ENCODE peak calls at places on chromosomes 7 and 10, in eight cellular contexts. M is BJ, A is dorsolateral prefrontal cortex, X is mammary epithelial cell, Q is vagina, E is AG10803, P is heart right ventricle, H is GM12864. G is an unnamed sample.

GRCh38 chr7:151925446-151926335 is 30.6 kb upstream of the GALNTL5 start:
- DNase-seq in M (no peak), A (no peak), X (no peak), Q (no peak), E (no peak), P (peak; percentile 33), H (no peak), G (no peak)

GRCh38 chr10:3748484-3748883 is 36.5 kb downstream of the KLF6 start:
- DNase-seq in M (no peak), A (no peak), X (no peak), Q (no peak), E (no peak), P (no peak), H (no peak), G (no peak)

GRCh38 chr7:124800386-124800785 is 34.8 kb upstream of the GPR37 start:
- DNase-seq in M (no peak), A (no peak), X (no peak), Q (no peak), E (no peak), P (no peak), H (no peak), G (no peak)

GRCh38 chr10:127117125-127117524 is 79.3 kb downstream of the INSYN2A start:
- DNase-seq in M (peak; percentile 3), A (peak; percentile 56), X (peak; percentile 14), Q (no peak), E (peak; percentile 49), P (peak; percentile 57), H (no peak), G (no peak)

GRCh38 chr10:3873728-3874461 is 88.9 kb upstream of the KLF6 start:
- DNase-seq in M (no peak), A (no peak), X (peak; percentile 71), Q (no peak), E (peak; percentile 79), P (peak; percentile 31), H (peak; percentile 94), G (no peak)

GRCh38 chr10:116973371-116973905 is 31.5 kb downstream of the SHTN1 start:
- DNase-seq in M (no peak), A (no peak), X (peak; percentile 4), Q (no peak), E (no peak), P (no peak), H (no peak), G (no peak)

GRCh38 chr7:12738665-12739064 is 51.2 kb downstream of the ARL4A start:
- DNase-seq in M (no peak), A (no peak), X (no peak), Q (no peak), E (no peak), P (no peak), H (no peak), G (no peak)

GRCh38 chr7:92137531-92137930 is 3.3 kb upstream of the CYP51A1 start:
- DNase-seq in M (no peak), A (no peak), X (no peak), Q (no peak), E (no peak), P (no peak), H (no peak), G (no peak)

GRCh38 chr7:24793982-24794648 is 36.9 kb upstream of the GSDME start:
- DNase-seq in M (no peak), A (no peak), X (no peak), Q (no peak), E (no peak), P (no peak), H (no peak), G (no peak)

GRCh38 chr7:130910949-130911944 is 177.2 kb upstream of the KLF14 start:
- DNase-seq in M (no peak), A (no peak), X (peak; percentile 65), Q (peak; percentile 67), E (peak; percentile 68), P (no peak), H (no peak), G (no peak)

GRCh38 chr7:24907311-24907886 is 72.6 kb downstream of the OSBPL3 start:
- DNase-seq in M (no peak), A (no peak), X (peak; percentile 87), Q (no peak), E (no peak), P (no peak), H (no peak), G (no peak)

GRCh38 chr7:4144171-4144701 is 537.9 kb upstream of the FOXK1 start:
- DNase-seq in M (no peak), A (no peak), X (no peak), Q (no peak), E (no peak), P (no peak), H (no peak), G (no peak)

GRCh38 chr10:129764011-129764900 is 199.8 kb downstream of the EBF3 start:
- DNase-seq in M (no peak), A (no peak), X (no peak), Q (peak; percentile 61), E (no peak), P (no peak), H (no peak), G (no peak)

GRCh38 chr10:127331696-127332095 is 135.3 kb upstream of the INSYN2A start:
- DNase-seq in M (no peak), A (no peak), X (peak; percentile 2), Q (no peak), E (no peak), P (no peak), H (no peak), G (no peak)

GRCh38 chr7:19701471-19701870 is 7.4 kb downstream of the POLR1F start:
- DNase-seq in M (no peak), A (no peak), X (no peak), Q (no peak), E (no peak), P (no peak), H (no peak), G (no peak)

GRCh38 chr10:42958142-42958868 is 118.6 kb upstream of the RET start:
- DNase-seq in M (no peak), A (peak; percentile 14), X (no peak), Q (no peak), E (no peak), P (no peak), H (no peak), G (no peak)

GRCh38 chr10:31926154-31926553 is 2.5 kb downstream of the ARHGAP12 start:
- DNase-seq in M (no peak), A (no peak), X (peak; percentile 8), Q (no peak), E (no peak), P (no peak), H (no peak), G (no peak)

GRCh38 chr10:31927597-31928530 is 767 bp downstream of the ARHGAP12 start:
- DNase-seq in M (no peak), A (no peak), X (peak; percentile 52), Q (no peak), E (peak; percentile 45), P (peak; percentile 38), H (no peak), G (no peak)

GRCh38 chr10:31926765-31927596 is 1.6 kb downstream of the ARHGAP12 start:
- DNase-seq in M (no peak), A (no peak), X (peak; percentile 13), Q (no peak), E (no peak), P (no peak), H (no peak), G (no peak)

GRCh38 chr10:31923389-31923788 is 5.2 kb downstream of the ARHGAP12 start:
- DNase-seq in M (no peak), A (no peak), X (no peak), Q (no peak), E (no peak), P (no peak), H (no peak), G (no peak)

DNA sequence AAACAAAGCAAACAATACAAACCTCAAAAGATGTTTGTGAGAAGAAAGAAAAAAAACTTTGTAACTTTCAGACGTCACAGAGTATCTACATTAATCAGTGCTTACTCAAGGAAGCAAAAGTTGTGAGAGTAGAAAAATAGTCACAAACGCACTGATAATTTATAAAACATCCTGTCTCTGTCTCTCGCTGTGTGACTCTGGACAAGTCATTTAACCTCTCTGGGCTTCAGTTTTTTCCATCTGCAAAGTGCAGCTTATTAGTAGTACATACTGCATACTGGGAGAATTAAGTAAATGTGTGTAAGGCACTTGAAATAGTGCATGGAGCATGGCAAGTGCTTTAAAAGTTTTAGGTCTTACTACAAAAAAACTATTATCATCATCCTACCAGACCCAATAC is 3.8 kb downstream of the ARHGAP12 start:
- DNase-seq in M (no peak), A (no peak), X (no peak), Q (no peak), E (no peak), P (no peak), H (no peak), G (no peak)
- TF ChIP-seq CTCF in M (no peak), A (no peak), X (no peak), Q (no peak), E (no peak), P (no peak), H (no peak), G (no peak)

DNA sequence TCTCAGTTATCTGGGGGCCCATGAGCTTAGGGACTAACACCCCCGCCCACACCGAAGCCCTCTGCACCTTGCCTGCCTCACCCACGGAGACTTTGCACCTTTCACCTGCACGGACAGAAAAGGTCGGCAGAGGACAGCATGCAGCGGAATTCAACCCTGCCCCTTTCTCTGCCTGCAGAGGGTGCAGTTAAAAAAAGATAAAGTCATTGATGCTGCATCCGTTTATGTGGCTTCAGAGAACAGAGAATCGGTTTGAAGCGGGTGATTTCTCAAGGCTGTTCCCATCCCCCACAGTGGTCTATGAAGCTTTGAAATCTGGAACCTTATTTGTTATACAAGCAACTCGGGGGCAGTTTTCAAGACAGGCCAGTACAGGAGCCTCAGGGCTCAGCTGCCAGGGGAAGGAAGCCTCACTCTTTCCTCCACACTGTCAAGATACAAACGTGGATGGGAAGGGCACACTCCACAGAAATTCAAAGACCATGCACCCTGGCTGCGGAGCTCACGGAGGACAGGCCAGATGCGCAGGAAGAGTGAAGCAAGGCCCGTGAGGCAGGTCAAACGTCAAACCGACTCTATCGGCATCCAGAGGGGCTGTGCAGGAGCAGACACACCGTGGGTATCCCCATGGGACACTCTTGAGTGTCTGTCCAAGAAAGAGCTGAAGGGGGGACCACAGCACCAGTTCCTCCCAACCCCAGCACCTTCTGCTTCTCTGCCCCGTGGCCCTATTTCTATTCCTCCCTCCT is 66.3 kb downstream of the INSIG1 start:
- DNase-seq in M (no peak), A (no peak), X (no peak), Q (no peak), E (no peak), P (no peak), H (no peak), G (no peak)
- H3K4me3 ChIP-seq in M (no peak overlapping the region), A (no peak overlapping the region), X (no peak overlapping the region), Q (no peak overlapping the region), E (no peak overlapping the region), P (no peak overlapping the region), H (no peak overlapping the region), G (no peak overlapping the region)

DNA sequence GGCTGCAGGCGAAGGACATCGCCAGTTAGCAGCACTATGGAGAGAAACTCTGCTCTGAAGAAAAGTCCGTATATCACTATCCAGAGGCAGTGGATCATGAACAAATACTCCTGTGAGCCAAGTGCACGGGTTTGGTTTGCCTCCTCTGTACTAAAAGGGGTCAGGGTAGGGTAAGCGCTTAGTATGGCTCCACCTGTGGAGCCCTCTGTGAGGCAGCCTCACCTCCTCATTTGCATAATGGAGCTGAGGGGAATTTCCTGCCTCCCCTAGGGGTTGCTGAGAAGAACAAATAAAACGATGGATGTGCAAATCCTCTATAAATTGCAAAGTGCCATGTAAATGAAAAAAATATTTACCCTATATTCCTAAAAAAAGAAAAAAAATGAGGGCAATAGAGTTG is 63.4 kb downstream of the GPR26 start:
- DNase-seq in M (no peak), A (no peak), X (no peak), Q (no peak), E (no peak), P (no peak), H (no peak), G (no peak)
- TF ChIP-seq CTCF in M (no peak), A (no peak), X (no peak), Q (no peak), E (no peak), P (no peak), H (no peak), G (no peak)

GRCh38 chr7:2511769-2512168 is 7.8 kb upstream of the LFNG start:
- DNase-seq in M (no peak), A (no peak), X (no peak), Q (no peak), E (no peak), P (no peak), H (no peak), G (no peak)
- H3K4me3 ChIP-seq in M (no peak overlapping the region), A (no peak overlapping the region), X (no peak overlapping the region), Q (no peak overlapping the region), E (no peak overlapping the region), P (no peak overlapping the region), H (no peak overlapping the region), G (no peak overlapping the region)